ENCODE peak calls at places on chromosome 14, in five cellular contexts. Y is GM23338, F is HCT116, K is A549, N is K562. T is an unnamed sample.

GRCh38 chr14:104590240-104590965 is 10.8 kb downstream of the C14orf180 start:
- DNase-seq in Y (no peak), F (no peak), K (no peak), N (no peak), T (no peak)

GRCh38 chr14:105097797-105098127 is 32.5 kb upstream of the GPR132 start:
- DNase-seq in Y (no peak), F (no peak), K (no peak), N (no peak), T (no peak)

GRCh38 chr14:69877492-69877891 is 1.7 kb upstream of the SMOC1 start:
- DNase-seq in Y (peak; percentile 64), F (peak; percentile 29), K (no peak), N (peak; percentile 16), T (no peak)

GRCh38 chr14:68458840-68459469 is 333.9 kb downstream of the ZFP36L1 start:
- DNase-seq in Y (peak; percentile 60), F (no peak), K (peak; percentile 96), N (no peak), T (no peak)

GRCh38 chr14:43184540-43184939 is 1322.5 kb downstream of the FSCB start:
- DNase-seq in Y (peak; percentile 34), F (no peak), K (no peak), N (no peak), T (no peak)

GRCh38 chr14:90775441-90775840 is 40.8 kb downstream of the TTC7B start:
- DNase-seq in Y (no peak), F (no peak), K (no peak), N (no peak), T (no peak)

GRCh38 chr14:86462193-86462592 is 932.2 kb downstream of the FLRT2 start:
- DNase-seq in Y (peak; percentile 69), F (no peak), K (no peak), N (no peak), T (peak; percentile 6)

GRCh38 chr14:92039073-92039719 is 663 bp downstream of the TRIP11 start:
- DNase-seq in Y (peak; percentile 98), F (peak; percentile 49), K (peak; percentile 52), N (peak; percentile 41), T (peak; percentile 38)

GRCh38 chr14:68548194-68549056 is 244.4 kb downstream of the ZFP36L1 start:
- DNase-seq in Y (peak; percentile 15), F (peak; percentile 82), K (peak; percentile 80), N (no peak), T (no peak)

GRCh38 chr14:89351364-89351957 is 65.6 kb downstream of the FOXN3 start:
- DNase-seq in Y (peak; percentile 87), F (no peak), K (no peak), N (no peak), T (peak; percentile 57)

GRCh38 chr14:88327497-88327896 is 4.4 kb upstream of the KCNK10 start:
- DNase-seq in Y (no peak), F (no peak), K (no peak), N (no peak), T (no peak)

GRCh38 chr14:77516111-77516510 is 17.5 kb upstream of the ISM2 start:
- DNase-seq in Y (no peak), F (no peak), K (no peak), N (no peak), T (no peak)

GRCh38 chr14:37501877-37502276 is 93.2 kb downstream of the FOXA1 start:
- DNase-seq in Y (no peak), F (no peak), K (no peak), N (no peak), T (no peak)

GRCh38 chr14:57656853-57657252 is 163.2 kb upstream of the CCDC198 start:
- DNase-seq in Y (no peak), F (no peak), K (no peak), N (no peak), T (no peak)

GRCh38 chr14:78863143-78863542 is 693.0 kb downstream of the NRXN3 start:
- DNase-seq in Y (peak; percentile 65), F (no peak), K (no peak), N (peak; percentile 34), T (no peak)

GRCh38 chr14:92435154-92435553 is 78.4 kb upstream of the RIN3 start:
- DNase-seq in Y (no peak), F (no peak), K (no peak), N (no peak), T (no peak)

GRCh38 chr14:105151838-105152793 is 16.5 kb downstream of the JAG2 start:
- DNase-seq in Y (no peak), F (no peak), K (no peak), N (no peak), T (no peak)

GRCh38 chr14:69784942-69785341 is 12.1 kb downstream of the SLC10A1 start:
- DNase-seq in Y (no peak), F (no peak), K (no peak), N (no peak), T (no peak)

GRCh38 chr14:76218660-76219059 is 66.9 kb downstream of the GPATCH2L start:
- DNase-seq in Y (no peak), F (no peak), K (no peak), N (no peak), T (no peak)

GRCh38 chr14:66955159-66955558 is 234.1 kb upstream of the GARIN2 start:
- DNase-seq in Y (no peak), F (no peak), K (no peak), N (no peak), T (no peak)

GRCh38 chr14:96938946-96939345 is 141.8 kb downstream of the VRK1 start:
- DNase-seq in Y (peak; percentile 51), F (no peak), K (no peak), N (peak; percentile 64), T (no peak)

GRCh38 chr14:101713641-101714349 is 47.7 kb upstream of the PPP2R5C start:
- DNase-seq in Y (no peak), F (no peak), K (no peak), N (peak; percentile 20), T (no peak)

GRCh38 chr14:101714394-101714793 is 47.1 kb upstream of the PPP2R5C start:
- DNase-seq in Y (no peak), F (no peak), K (no peak), N (peak; percentile 2), T (no peak)

GRCh38 chr14:101716956-101717662 is 44.4 kb upstream of the PPP2R5C start:
- DNase-seq in Y (no peak), F (no peak), K (no peak), N (no peak), T (no peak)

GRCh38 chr14:101716077-101716950 is 45.2 kb upstream of the PPP2R5C start:
- DNase-seq in Y (no peak), F (no peak), K (no peak), N (peak; percentile 39), T (no peak)

GRCh38 chr14:101715209-101716076 is 46.1 kb upstream of the PPP2R5C start:
- DNase-seq in Y (no peak), F (no peak), K (no peak), N (peak; percentile 12), T (no peak)
- TF ChIP-seq REST in Y (no peak), F (no peak), K (no peak), N (no peak), T (no peak)

GRCh38 chr14:34032720-34033119 is 81.8 kb upstream of the EGLN3 start:
- DNase-seq in Y (no peak), F (no peak), K (no peak), N (no peak), T (no peak)

GRCh38 chr14:34027990-34028490 is 77.2 kb upstream of the EGLN3 start:
- DNase-seq in Y (no peak), F (no peak), K (no peak), N (no peak), T (no peak)

GRCh38 chr14:34027130-34027989 is 76.5 kb upstream of the EGLN3 start:
- DNase-seq in Y (no peak), F (no peak), K (no peak), N (no peak), T (no peak)

GRCh38 chr14:34029921-34030334 is 79.1 kb upstream of the EGLN3 start:
- DNase-seq in Y (peak; percentile 20), F (no peak), K (no peak), N (peak; percentile 53), T (no peak)

GRCh38 chr14:34030864-34031263 is 80.0 kb upstream of the EGLN3 start:
- DNase-seq in Y (no peak), F (no peak), K (no peak), N (no peak), T (no peak)
- TF ChIP-seq REST in Y (no peak), F (no peak), K (no peak), N (no peak), T (no peak)

DNA sequence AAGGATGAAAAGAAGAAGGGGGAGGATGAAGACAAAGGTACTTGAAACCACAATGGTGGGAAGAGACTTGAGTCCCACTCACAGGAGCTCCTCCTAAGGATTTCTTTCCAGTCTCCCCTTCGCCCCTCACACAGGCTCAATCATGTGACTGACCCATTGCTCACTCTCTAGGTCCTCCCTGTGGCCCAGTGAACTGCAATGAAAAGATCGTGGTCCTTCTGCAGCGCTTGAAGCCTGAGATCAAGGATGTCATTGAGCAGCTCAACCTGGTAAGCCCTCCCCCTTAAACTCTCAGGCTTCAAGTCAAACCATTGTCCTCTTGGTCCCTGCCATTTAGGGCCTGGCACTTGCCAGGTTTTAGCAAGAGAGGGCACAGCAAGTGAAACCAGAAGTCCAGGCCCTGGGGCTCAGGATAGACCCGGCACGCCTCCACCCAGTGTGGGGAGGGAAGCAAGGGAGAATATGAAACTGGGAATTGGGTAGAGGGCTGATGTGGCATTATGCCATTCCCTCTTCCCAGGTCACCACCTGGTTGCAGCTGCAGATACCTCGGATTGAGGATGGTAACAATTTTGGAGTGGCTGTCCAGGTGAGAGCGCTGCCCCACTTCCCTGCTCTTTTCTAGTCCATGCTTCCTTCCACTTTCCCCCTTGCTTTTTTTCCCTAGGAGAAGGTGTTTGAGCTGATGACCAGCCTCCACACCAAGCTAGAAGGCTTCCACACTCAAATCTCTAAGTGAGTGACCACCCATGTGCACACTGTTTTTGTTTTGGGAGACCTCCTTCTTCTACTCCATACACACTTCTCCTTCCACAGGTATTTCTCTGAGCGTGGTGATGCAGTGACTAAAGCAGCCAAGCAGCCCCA is 1.8 kb downstream of the PSME1 start:
- DNase-seq in Y (no peak), F (no peak), K (no peak), N (no peak), T (no peak)
- TF ChIP-seq REST in Y (no peak), F (no peak), K (no peak), N (no peak), T (no peak)

GRCh38 chr14:100078216-100078780 is 13.1 kb downstream of the EVL start:
- DNase-seq in Y (no peak), F (no peak), K (no peak), N (no peak), T (no peak)

GRCh38 chr14:100080206-100080605 is 15.0 kb downstream of the EVL start:
- DNase-seq in Y (no peak), F (no peak), K (no peak), N (no peak), T (no peak)

GRCh38 chr14:100079606-100080005 is 14.4 kb downstream of the EVL start:
- DNase-seq in Y (no peak), F (no peak), K (no peak), N (no peak), T (no peak)

GRCh38 chr14:100077441-100077840 is 12.2 kb downstream of the EVL start:
- DNase-seq in Y (no peak), F (no peak), K (no peak), N (no peak), T (no peak)

DNA sequence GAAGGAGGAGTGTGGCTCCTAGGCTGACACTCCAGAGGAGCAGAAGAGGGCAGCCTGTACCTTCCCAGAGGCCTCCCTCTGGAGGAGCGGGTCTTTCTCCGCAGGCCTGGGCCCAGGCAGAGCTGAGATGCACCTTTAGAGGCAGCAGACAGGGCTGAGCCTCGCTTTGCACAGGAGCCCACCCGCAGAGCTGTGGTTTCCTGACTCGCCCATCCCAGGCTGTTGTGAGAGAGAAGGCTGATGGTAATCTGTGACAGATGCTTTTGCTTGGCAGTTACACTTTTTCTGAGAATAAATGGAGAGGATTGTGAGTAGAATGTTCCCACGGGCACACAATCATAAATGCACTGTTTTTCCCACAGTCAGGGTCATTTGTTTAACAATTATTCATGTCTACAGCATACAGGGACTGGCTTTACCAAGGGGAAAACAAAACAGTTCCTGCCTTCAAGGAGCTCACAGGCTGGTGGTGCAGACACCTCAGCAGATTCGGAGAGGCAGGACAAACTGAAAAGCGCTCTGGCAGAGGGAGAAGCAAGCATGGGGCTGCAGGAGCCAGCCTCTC is 13.9 kb downstream of the EVL start:
- DNase-seq in Y (peak; percentile 63), F (no peak), K (no peak), N (peak; percentile 15), T (no peak)
- TF ChIP-seq REST in Y (no peak), F (no peak), K (no peak), N (no peak), T (no peak)

T was measured in HL-60.